ENCODE peak calls at places on chromosomes 12 and 14, in eight cellular contexts. R is endothelial cell of umbilical vein, W is MM.1S, J is neuronal stem cell, T is heart left ventricle, D is ovary, O is BJ, L is dorsolateral prefrontal cortex. C is an unnamed sample.
A peak's percentile ranks its signal among the peaks of the same experiment; 100 is the strongest.

GRCh38 chr12:61757831-61758505 is 502.2 kb upstream of the USP15 start:
- DNase-seq in W (no peak), T (no peak), O (no peak), J (no peak), R (no peak), L (no peak), D (no peak), C (no peak)

GRCh38 chr12:49965836-49966235 is 4.2 kb downstream of the AQP5 start:
- DNase-seq in O (no peak), W (no peak), R (no peak), T (no peak), D (no peak), J (no peak), L (no peak), C (no peak)

GRCh38 chr12:80837342-80837978 is 100.3 kb downstream of the LIN7A start:
- DNase-seq in R (peak; percentile 36), W (peak; percentile 38), D (no peak), J (peak; percentile 51), T (no peak), L (no peak), O (no peak), C (peak; percentile 44)

GRCh38 chr12:49616533-49617219 is 6.7 kb upstream of the PRPF40B start:
- DNase-seq in J (no peak), L (no peak), D (no peak), W (no peak), R (no peak), T (no peak), O (no peak), C (no peak)

GRCh38 chr12:124833693-124834122 is 30.0 kb downstream of the SCARB1 start:
- DNase-seq in J (peak; percentile 81), D (peak; percentile 56), T (no peak), L (no peak), O (no peak), W (no peak), R (no peak), C (no peak)

GRCh38 chr14:97077253-97077653 is 280.1 kb downstream of the VRK1 start:
- DNase-seq in L (no peak), J (no peak), O (no peak), R (no peak), T (peak; percentile 45), W (no peak), D (no peak), C (peak; percentile 79)

GRCh38 chr14:28305938-28306337 is 460.6 kb upstream of the FOXG1 start:
- DNase-seq in J (no peak), O (no peak), D (no peak), R (no peak), L (no peak), W (no peak), T (no peak), C (no peak)

GRCh38 chr12:65826513-65827171 is 2.4 kb downstream of the HMGA2 start:
- DNase-seq in R (peak; percentile 74), O (peak; percentile 41), D (no peak), W (no peak), T (no peak), L (no peak), J (no peak), C (no peak)

GRCh38 chr12:38776657-38777056 is 128.7 kb downstream of the CPNE8 start:
- DNase-seq in T (no peak), D (no peak), J (no peak), W (no peak), R (no peak), O (no peak), L (no peak), C (no peak)

GRCh38 chr14:73634333-73634833 is 10.4 kb upstream of the DNAL1 start:
- DNase-seq in L (peak; percentile 59), D (peak; percentile 76), R (peak; percentile 29), J (peak; percentile 45), T (no peak), W (no peak), O (no peak), C (peak; percentile 38)

GRCh38 chr14:76837524-76837923 is 11.3 kb downstream of the LRRC74A start:
- DNase-seq in L (no peak), W (no peak), J (no peak), D (no peak), O (no peak), T (no peak), R (no peak), C (no peak)

GRCh38 chr12:32455607-32456063 is 56.3 kb downstream of the FGD4 start:
- DNase-seq in O (peak; percentile 45), L (no peak), D (no peak), T (peak; percentile 28), W (peak; percentile 87), R (peak; percentile 91), J (peak; percentile 32), C (peak; percentile 44)

GRCh38 chr14:96090441-96091148 is 51.4 kb downstream of the C14orf132 start:
- DNase-seq in D (peak; percentile 72), R (no peak), W (no peak), J (no peak), T (peak; percentile 82), O (no peak), L (peak; percentile 68), C (peak; percentile 99)

GRCh38 chr12:121009744-121010143 is 6.5 kb downstream of the C12orf43 start:
- DNase-seq in D (no peak), W (no peak), R (no peak), J (peak; percentile 20), O (no peak), L (no peak), T (no peak), C (peak; percentile 51)

DNA sequence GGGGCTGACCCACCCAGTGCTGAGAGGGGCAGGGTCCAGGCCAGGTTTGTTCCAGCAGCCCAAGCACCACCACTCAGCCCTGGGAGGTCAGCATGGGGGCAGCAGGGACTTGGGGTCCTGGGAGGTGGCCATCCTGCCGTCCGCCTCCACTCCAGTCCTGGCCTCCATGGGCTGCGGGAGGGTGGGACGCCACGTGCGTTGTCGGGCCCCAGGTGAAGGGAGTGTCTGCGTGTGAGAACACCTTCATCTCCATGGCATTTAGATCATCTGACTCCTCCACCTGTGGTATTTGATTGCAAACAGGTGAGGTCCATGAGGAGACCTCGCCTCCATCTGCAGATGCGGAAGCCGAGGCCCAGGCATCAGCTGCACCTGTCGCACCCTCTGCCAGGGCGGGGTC is 44.1 kb downstream of the FBRSL1 start:
- DNase-seq in W (no peak), O (no peak), R (no peak), L (no peak), T (no peak), J (no peak), D (no peak), C (no peak)
- H3K27me3 ChIP-seq in W (no peaks in the 10 kb centered on the region), O (no peaks in the 10 kb centered on the region), R (no peaks in the 10 kb centered on the region), L (no peaks in the 10 kb centered on the region), T (no peaks in the 10 kb centered on the region), J (peaks cover 4% of the 10 kb centered on the region), D (no peaks in the 10 kb centered on the region), C (no peaks in the 10 kb centered on the region)

GRCh38 chr12:6820171-6820570 is 1.4 kb upstream of the GPR162 start:
- DNase-seq in W (no peak), D (no peak), J (no peak), L (no peak), T (no peak), R (no peak), O (no peak), C (no peak)
- H3K4me3 ChIP-seq in W (no peak overlapping the region), D (no peak overlapping the region), J (no peak overlapping the region), L (no peak overlapping the region), T (no peak overlapping the region), R (no peak overlapping the region), O (no peak overlapping the region), C (no peak overlapping the region)

GRCh38 chr12:130334937-130335336 is 2.8 kb upstream of the PIWIL1 start:
- DNase-seq in W (no peak), J (no peak), O (no peak), D (no peak), R (no peak), T (no peak), L (peak; percentile 73), C (no peak)

GRCh38 chr12:130331146-130331545 is 6.5 kb upstream of the PIWIL1 start:
- DNase-seq in L (no peak), R (no peak), O (no peak), J (no peak), T (no peak), D (no peak), W (no peak), C (no peak)

GRCh38 chr12:130334399-130334798 is 3.3 kb upstream of the PIWIL1 start:
- DNase-seq in J (no peak), O (no peak), W (no peak), T (no peak), R (no peak), L (no peak), D (no peak), C (no peak)

GRCh38 chr12:130335517-130336392 is 1.9 kb upstream of the PIWIL1 start:
- DNase-seq in L (no peak), T (no peak), D (no peak), J (peak; percentile 65), O (no peak), R (peak; percentile 46), W (peak; percentile 23), C (peak; percentile 47)

DNA sequence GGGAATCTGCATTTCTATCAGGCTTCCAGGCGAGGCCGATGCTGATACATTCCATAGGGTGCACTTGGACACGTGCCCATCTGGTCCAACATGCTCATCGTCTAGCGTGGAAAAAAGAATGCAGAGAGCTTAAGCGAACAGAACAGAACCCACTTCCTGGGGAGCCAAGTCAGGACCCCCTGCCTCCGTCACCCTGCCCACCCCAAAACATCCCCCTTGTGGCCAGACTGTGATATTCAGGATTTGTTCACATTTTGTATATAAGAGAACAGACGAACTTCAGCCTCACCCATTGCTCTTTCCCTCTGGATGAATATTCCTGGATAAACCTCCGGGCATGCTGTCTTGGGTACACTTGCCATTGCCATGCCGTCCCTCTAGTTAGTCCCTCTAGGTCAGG is 4.3 kb upstream of the PIWIL1 start:
- DNase-seq in R (no peak), T (no peak), O (no peak), J (no peak), W (no peak), L (no peak), D (no peak), C (no peak)
- H3K27me3 ChIP-seq in R (no peaks in the 10 kb centered on the region), T (peaks cover 29% of the 10 kb centered on the region), O (no peaks in the 10 kb centered on the region), J (peaks cover 2% of the 10 kb centered on the region), W (no peaks in the 10 kb centered on the region), L (peaks cover 11% of the 10 kb centered on the region), D (no peaks in the 10 kb centered on the region), C (peaks cover 53% of the 10 kb centered on the region)

GRCh38 chr12:30843211-30843610 is 83.3 kb upstream of the TSPAN11 start:
- DNase-seq in W (no peak), T (no peak), R (no peak), D (no peak), J (no peak), L (no peak), O (no peak), C (no peak)

GRCh38 chr12:30847259-30847658 is 79.3 kb upstream of the TSPAN11 start:
- DNase-seq in R (peak; percentile 59), L (no peak), T (no peak), D (no peak), O (no peak), W (peak; percentile 88), J (peak; percentile 48), C (peak; percentile 43)

GRCh38 chr12:30850684-30851083 is 75.9 kb upstream of the TSPAN11 start:
- DNase-seq in L (no peak), T (no peak), R (no peak), J (no peak), W (no peak), O (no peak), D (no peak), C (no peak)

DNA sequence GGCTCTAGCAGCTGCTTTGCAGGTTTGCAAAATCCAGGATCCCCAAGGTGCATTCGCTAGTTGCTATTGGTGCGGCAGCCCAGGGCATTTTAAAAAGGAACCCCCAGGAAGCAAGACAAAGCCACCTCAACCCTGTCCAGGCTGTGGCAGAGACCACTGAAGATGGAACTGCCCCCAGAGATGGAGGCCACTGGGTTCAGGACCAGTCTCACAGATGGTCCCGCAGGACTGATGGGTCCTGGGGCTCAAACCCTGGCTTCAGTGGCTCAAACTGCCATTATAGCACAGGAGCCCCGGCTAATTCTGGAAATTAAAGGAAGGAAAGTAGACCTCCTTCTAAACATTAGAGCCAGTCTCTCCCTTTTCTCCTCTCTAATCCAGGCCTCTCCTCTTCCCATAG is 79.8 kb upstream of the TSPAN11 start:
- DNase-seq in L (no peak), D (no peak), O (no peak), W (no peak), T (no peak), J (no peak), R (no peak), C (no peak)
- H3K4me3 ChIP-seq in L (no peak overlapping the region), D (no peak overlapping the region), O (no peak overlapping the region), W (no peak overlapping the region), T (no peak overlapping the region), J (no peak overlapping the region), R (no peak overlapping the region), C (no peak overlapping the region)